ENCODE peak calls at places on chromosomes 4 and X, in seven cellular contexts. One of them, this sample, is unnamed. For H3K4me1, the result is how much of the 10 kb centered on the place peaks cover.

GRCh38 chr4:150578745-150579470 is 3.0 kb upstream of the MAB21L2 start:
- DNase-seq in Panc1: no peak
- DNase-seq in cardiac muscle cell: peak
- DNase-seq in left ventricle myocardium inferior: no peak
- DNase-seq in sigmoid colon: peak
- DNase-seq in IMR-90: peak
- DNase-seq in PC-3: no peak
- DNase-seq in this sample: no peak

GRCh38 chr4:168615294-168615693 is 118.4 kb downstream of the PALLD start:
- DNase-seq in PC-3: peak
- DNase-seq in sigmoid colon: no peak
- DNase-seq in IMR-90: peak
- DNase-seq in Panc1: no peak
- DNase-seq in left ventricle myocardium inferior: no peak
- DNase-seq in cardiac muscle cell: peak
- DNase-seq in this sample: no peak

GRCh38 chrX:19672211-19672814 is 157.0 kb upstream of the MAP3K15 start:
- DNase-seq in Panc1: no peak
- DNase-seq in IMR-90: no peak
- DNase-seq in cardiac muscle cell: no peak
- DNase-seq in PC-3: no peak
- DNase-seq in sigmoid colon: no peak
- DNase-seq in left ventricle myocardium inferior: no peak
- DNase-seq in this sample: no peak

GRCh38 chr4:64266263-64266662 is 143.0 kb downstream of the TECRL start:
- DNase-seq in sigmoid colon: no peak
- DNase-seq in IMR-90: no peak
- DNase-seq in Panc1: no peak
- DNase-seq in PC-3: no peak
- DNase-seq in left ventricle myocardium inferior: no peak
- DNase-seq in cardiac muscle cell: no peak
- DNase-seq in this sample: no peak

GRCh38 chr4:91471280-91471679 is 832.5 kb upstream of the GRID2 start:
- DNase-seq in left ventricle myocardium inferior: no peak
- DNase-seq in Panc1: no peak
- DNase-seq in sigmoid colon: no peak
- DNase-seq in PC-3: no peak
- DNase-seq in cardiac muscle cell: no peak
- DNase-seq in IMR-90: no peak
- DNase-seq in this sample: no peak

GRCh38 chrX:9940397-9940796 is 26.8 kb upstream of the CLDN34 start:
- DNase-seq in PC-3: peak
- DNase-seq in cardiac muscle cell: peak
- DNase-seq in left ventricle myocardium inferior: no peak
- DNase-seq in sigmoid colon: no peak
- DNase-seq in Panc1: no peak
- DNase-seq in IMR-90: peak
- DNase-seq in this sample: no peak

GRCh38 chr4:53061467-53061866 is 199.3 kb downstream of the RASL11B start:
- DNase-seq in IMR-90: no peak
- DNase-seq in left ventricle myocardium inferior: no peak
- DNase-seq in PC-3: no peak
- DNase-seq in cardiac muscle cell: no peak
- DNase-seq in Panc1: no peak
- DNase-seq in sigmoid colon: no peak
- DNase-seq in this sample: no peak

GRCh38 chr4:10529891-10530786 is 72.9 kb upstream of the ZNF518B start:
- DNase-seq in sigmoid colon: no peak
- DNase-seq in IMR-90: no peak
- DNase-seq in cardiac muscle cell: peak
- DNase-seq in PC-3: no peak
- DNase-seq in Panc1: no peak
- DNase-seq in left ventricle myocardium inferior: no peak
- DNase-seq in this sample: no peak

GRCh38 chrX:3699841-3700381 is 13.5 kb downstream of the PRKX start:
- DNase-seq in left ventricle myocardium inferior: no peak
- DNase-seq in sigmoid colon: peak
- DNase-seq in Panc1: no peak
- DNase-seq in PC-3: no peak
- DNase-seq in IMR-90: no peak
- DNase-seq in cardiac muscle cell: peak
- DNase-seq in this sample: no peak

GRCh38 chrX:71366674-71367256 is 608 bp downstream of the TAF1 start:
- DNase-seq in left ventricle myocardium inferior: peak
- DNase-seq in Panc1: no peak
- DNase-seq in PC-3: no peak
- DNase-seq in IMR-90: peak
- DNase-seq in sigmoid colon: no peak
- DNase-seq in cardiac muscle cell: peak
- DNase-seq in this sample: peak

GRCh38 chr4:38803833-38804653 is 548 bp downstream of the TLR1 start:
- DNase-seq in sigmoid colon: no peak
- DNase-seq in Panc1: no peak
- DNase-seq in left ventricle myocardium inferior: no peak
- DNase-seq in IMR-90: no peak
- DNase-seq in cardiac muscle cell: peak
- DNase-seq in PC-3: peak
- DNase-seq in this sample: no peak

GRCh38 chrX:74536142-74537010 is 78.0 kb downstream of the RLIM start:
- DNase-seq in PC-3: peak
- DNase-seq in IMR-90: peak
- DNase-seq in Panc1: no peak
- DNase-seq in left ventricle myocardium inferior: peak
- DNase-seq in cardiac muscle cell: peak
- DNase-seq in sigmoid colon: peak
- DNase-seq in this sample: peak

GRCh38 chr4:10457255-10457801 is at the start of gene ZNF518B:
- DNase-seq in PC-3: peak
- DNase-seq in left ventricle myocardium inferior: peak
- DNase-seq in IMR-90: peak
- DNase-seq in cardiac muscle cell: peak
- DNase-seq in sigmoid colon: peak
- DNase-seq in Panc1: no peak
- DNase-seq in this sample: peak

GRCh38 chr4:1666391-1666790 is 17.7 kb downstream of the FAM53A start:
- DNase-seq in IMR-90: no peak
- DNase-seq in left ventricle myocardium inferior: peak
- DNase-seq in sigmoid colon: no peak
- DNase-seq in Panc1: no peak
- DNase-seq in cardiac muscle cell: no peak
- DNase-seq in PC-3: no peak
- DNase-seq in this sample: no peak

GRCh38 chrX:114532093-114532805 is 51.6 kb upstream of the HTR2C start:
- DNase-seq in cardiac muscle cell: peak
- DNase-seq in sigmoid colon: no peak
- DNase-seq in Panc1: no peak
- DNase-seq in left ventricle myocardium inferior: no peak
- DNase-seq in IMR-90: no peak
- DNase-seq in PC-3: peak
- DNase-seq in this sample: no peak

GRCh38 chrX:85851418-85851817 is 195.9 kb downstream of the CHM start:
- DNase-seq in left ventricle myocardium inferior: no peak
- DNase-seq in Panc1: peak
- DNase-seq in IMR-90: peak
- DNase-seq in PC-3: peak
- DNase-seq in cardiac muscle cell: peak
- DNase-seq in sigmoid colon: no peak
- DNase-seq in this sample: no peak

GRCh38 chr4:124934921-124935320 is 222.4 kb upstream of the ANKRD50 start:
- DNase-seq in sigmoid colon: no peak
- DNase-seq in cardiac muscle cell: no peak
- DNase-seq in PC-3: no peak
- DNase-seq in Panc1: no peak
- DNase-seq in left ventricle myocardium inferior: no peak
- DNase-seq in IMR-90: no peak
- DNase-seq in this sample: no peak

GRCh38 chr4:101801957-101802356 is 11.4 kb downstream of the BANK1 start:
- DNase-seq in cardiac muscle cell: no peak
- DNase-seq in IMR-90: no peak
- DNase-seq in Panc1: no peak
- DNase-seq in sigmoid colon: no peak
- DNase-seq in left ventricle myocardium inferior: no peak
- DNase-seq in PC-3: no peak
- DNase-seq in this sample: no peak

GRCh38 chr4:95061220-95061619 is 303.5 kb downstream of the BMPR1B start:
- DNase-seq in left ventricle myocardium inferior: no peak
- DNase-seq in Panc1: no peak
- DNase-seq in sigmoid colon: no peak
- DNase-seq in cardiac muscle cell: peak
- DNase-seq in PC-3: no peak
- DNase-seq in IMR-90: peak
- DNase-seq in this sample: no peak

GRCh38 chrX:121479406-121479805 is 432.0 kb downstream of the GLUD2 start:
- DNase-seq in PC-3: no peak
- DNase-seq in sigmoid colon: no peak
- DNase-seq in IMR-90: no peak
- DNase-seq in cardiac muscle cell: peak
- DNase-seq in left ventricle myocardium inferior: no peak
- DNase-seq in Panc1: no peak
- DNase-seq in this sample: no peak

GRCh38 chr4:177339794-177340374 is 30.2 kb downstream of the NEIL3 start:
- DNase-seq in PC-3: peak
- DNase-seq in left ventricle myocardium inferior: no peak
- DNase-seq in cardiac muscle cell: peak
- DNase-seq in Panc1: no peak
- DNase-seq in IMR-90: peak
- DNase-seq in sigmoid colon: no peak
- DNase-seq in this sample: no peak

GRCh38 chrX:119266364-119266995 is 30.4 kb downstream of the PGRMC1 start:
- DNase-seq in IMR-90: peak
- DNase-seq in left ventricle myocardium inferior: no peak
- DNase-seq in sigmoid colon: no peak
- DNase-seq in Panc1: peak
- DNase-seq in PC-3: peak
- DNase-seq in cardiac muscle cell: peak
- DNase-seq in this sample: peak

GRCh38 chr4:173176010-173176409 is 7.4 kb downstream of the GALNT7 start:
- DNase-seq in IMR-90: no peak
- DNase-seq in left ventricle myocardium inferior: no peak
- DNase-seq in Panc1: no peak
- DNase-seq in cardiac muscle cell: no peak
- DNase-seq in sigmoid colon: no peak
- DNase-seq in PC-3: no peak
- DNase-seq in this sample: no peak
- H3K4me1 ChIP-seq in IMR-90: under half
- H3K4me1 ChIP-seq in left ventricle myocardium inferior: under half
- H3K4me1 ChIP-seq in Panc1: half or more
- H3K4me1 ChIP-seq in cardiac muscle cell: under half
- H3K4me1 ChIP-seq in sigmoid colon: under half
- H3K4me1 ChIP-seq in PC-3: under half
- H3K4me1 ChIP-seq in this sample: under half

DNA sequence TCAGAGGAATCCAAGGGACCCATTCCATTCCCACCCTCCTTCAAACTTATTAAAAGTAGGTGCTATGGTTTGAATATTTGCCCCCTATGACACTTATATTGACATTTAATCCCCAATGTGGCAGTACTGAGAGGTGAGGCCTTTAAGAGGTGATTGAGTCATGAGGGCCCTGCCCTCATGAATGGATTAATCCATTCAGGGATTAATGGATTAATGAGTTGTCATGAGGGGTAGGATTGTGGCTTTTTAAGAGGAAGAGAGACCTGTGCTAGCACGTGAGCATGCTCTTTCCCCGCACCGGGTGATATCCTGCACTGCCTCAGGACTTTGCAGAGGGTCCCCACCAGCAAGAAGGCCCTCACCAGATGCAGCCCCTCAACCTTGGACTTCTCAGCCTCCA is 50.1 kb downstream of the IRF2 start:
- DNase-seq in Panc1: no peak
- DNase-seq in PC-3: no peak
- DNase-seq in cardiac muscle cell: no peak
- DNase-seq in left ventricle myocardium inferior: no peak
- DNase-seq in sigmoid colon: no peak
- DNase-seq in IMR-90: no peak
- DNase-seq in this sample: no peak
- H3K4me1 ChIP-seq in Panc1: under half
- H3K4me1 ChIP-seq in PC-3: under half
- H3K4me1 ChIP-seq in cardiac muscle cell: under half
- H3K4me1 ChIP-seq in left ventricle myocardium inferior: half or more
- H3K4me1 ChIP-seq in sigmoid colon: under half
- H3K4me1 ChIP-seq in IMR-90: under half
- H3K4me1 ChIP-seq in this sample: under half

GRCh38 chr4:184811484-184812180 is 14.1 kb downstream of the ACSL1 start:
- DNase-seq in sigmoid colon: no peak
- DNase-seq in PC-3: no peak
- DNase-seq in left ventricle myocardium inferior: no peak
- DNase-seq in Panc1: no peak
- DNase-seq in cardiac muscle cell: peak
- DNase-seq in IMR-90: no peak
- DNase-seq in this sample: no peak
- H3K4me1 ChIP-seq in sigmoid colon: under half
- H3K4me1 ChIP-seq in PC-3: half or more
- H3K4me1 ChIP-seq in left ventricle myocardium inferior: half or more
- H3K4me1 ChIP-seq in Panc1: under half
- H3K4me1 ChIP-seq in cardiac muscle cell: half or more
- H3K4me1 ChIP-seq in IMR-90: under half
- H3K4me1 ChIP-seq in this sample: under half

GRCh38 chr4:40448875-40449274 is 113.7 kb downstream of the CHRNA9 start:
- DNase-seq in PC-3: peak
- DNase-seq in Panc1: no peak
- DNase-seq in cardiac muscle cell: no peak
- DNase-seq in left ventricle myocardium inferior: no peak
- DNase-seq in sigmoid colon: no peak
- DNase-seq in IMR-90: no peak
- DNase-seq in this sample: no peak
- H3K4me1 ChIP-seq in PC-3: under half
- H3K4me1 ChIP-seq in Panc1: under half
- H3K4me1 ChIP-seq in cardiac muscle cell: under half
- H3K4me1 ChIP-seq in left ventricle myocardium inferior: under half
- H3K4me1 ChIP-seq in sigmoid colon: under half
- H3K4me1 ChIP-seq in IMR-90: under half
- H3K4me1 ChIP-seq in this sample: under half